ENCODE peak calls at places on chromosomes 1 and 21, in nine cellular contexts. One of them, this sample, is unnamed.
A peak's percentile ranks its signal among the peaks of the same experiment; 100 is the strongest.

GRCh38 chr21:41993744-41994143 is 16.4 kb downstream of the ZBTB21 start:
- DNase-seq in stimulated activated CD4-positive, alpha-beta T cell treated with anti-CD3 and anti-CD28 coated beads, TNF-alpha, amount 100 ng/mL, for 48 hours: no peak
- DNase-seq in NCI-H1048: no peak
- DNase-seq in retina: no peak
- DNase-seq in AG09319: peak; percentile 55
- DNase-seq in fibroblast of villous mesenchyme: peak; percentile 88
- DNase-seq in fibroblast of lung: peak; percentile 83
- DNase-seq in hypothalamus: no peak
- DNase-seq in KG1: no peak
- DNase-seq in this sample: no peak

GRCh38 chr1:168264296-168264695 is 16.4 kb upstream of the TBX19 start:
- DNase-seq in stimulated activated CD4-positive, alpha-beta T cell treated with anti-CD3 and anti-CD28 coated beads, TNF-alpha, amount 100 ng/mL, for 48 hours: no peak
- DNase-seq in NCI-H1048: no peak
- DNase-seq in retina: no peak
- DNase-seq in AG09319: no peak
- DNase-seq in fibroblast of villous mesenchyme: no peak
- DNase-seq in fibroblast of lung: no peak
- DNase-seq in hypothalamus: no peak
- DNase-seq in KG1: no peak
- DNase-seq in this sample: no peak

GRCh38 chr1:177800386-177801058 is 169.3 kb downstream of the SEC16B start:
- DNase-seq in stimulated activated CD4-positive, alpha-beta T cell treated with anti-CD3 and anti-CD28 coated beads, TNF-alpha, amount 100 ng/mL, for 48 hours: no peak
- DNase-seq in NCI-H1048: no peak
- DNase-seq in retina: no peak
- DNase-seq in AG09319: peak; percentile 4
- DNase-seq in fibroblast of villous mesenchyme: no peak
- DNase-seq in fibroblast of lung: peak; percentile 12
- DNase-seq in hypothalamus: no peak
- DNase-seq in KG1: no peak
- DNase-seq in this sample: no peak

GRCh38 chr1:241401156-241401555 is 44.2 kb upstream of the RGS7 start:
- DNase-seq in stimulated activated CD4-positive, alpha-beta T cell treated with anti-CD3 and anti-CD28 coated beads, TNF-alpha, amount 100 ng/mL, for 48 hours: no peak
- DNase-seq in NCI-H1048: no peak
- DNase-seq in retina: no peak
- DNase-seq in AG09319: no peak
- DNase-seq in fibroblast of villous mesenchyme: no peak
- DNase-seq in fibroblast of lung: no peak
- DNase-seq in hypothalamus: no peak
- DNase-seq in KG1: no peak
- DNase-seq in this sample: no peak

GRCh38 chr1:10943991-10944730 is 68.3 kb upstream of the TARDBP start:
- DNase-seq in stimulated activated CD4-positive, alpha-beta T cell treated with anti-CD3 and anti-CD28 coated beads, TNF-alpha, amount 100 ng/mL, for 48 hours: no peak
- DNase-seq in NCI-H1048: no peak
- DNase-seq in retina: peak; percentile 73
- DNase-seq in AG09319: no peak
- DNase-seq in fibroblast of villous mesenchyme: peak; percentile 20
- DNase-seq in fibroblast of lung: peak; percentile 34
- DNase-seq in hypothalamus: no peak
- DNase-seq in KG1: no peak
- DNase-seq in this sample: no peak

GRCh38 chr1:234531181-234532132 is 52.5 kb upstream of the TARBP1 start:
- DNase-seq in stimulated activated CD4-positive, alpha-beta T cell treated with anti-CD3 and anti-CD28 coated beads, TNF-alpha, amount 100 ng/mL, for 48 hours: no peak
- DNase-seq in NCI-H1048: no peak
- DNase-seq in retina: peak; percentile 70
- DNase-seq in AG09319: no peak
- DNase-seq in fibroblast of villous mesenchyme: peak; percentile 90
- DNase-seq in fibroblast of lung: peak; percentile 90
- DNase-seq in hypothalamus: peak; percentile 39
- DNase-seq in KG1: no peak
- DNase-seq in this sample: no peak

GRCh38 chr21:45366931-45367401 is 38.0 kb upstream of the COL18A1 start:
- DNase-seq in stimulated activated CD4-positive, alpha-beta T cell treated with anti-CD3 and anti-CD28 coated beads, TNF-alpha, amount 100 ng/mL, for 48 hours: no peak
- DNase-seq in NCI-H1048: no peak
- DNase-seq in retina: no peak
- DNase-seq in AG09319: peak; percentile 85
- DNase-seq in fibroblast of villous mesenchyme: peak; percentile 99
- DNase-seq in fibroblast of lung: peak; percentile 99
- DNase-seq in hypothalamus: no peak
- DNase-seq in KG1: no peak
- DNase-seq in this sample: no peak

GRCh38 chr1:99758073-99758511 is 8.3 kb downstream of the FRRS1 start:
- DNase-seq in stimulated activated CD4-positive, alpha-beta T cell treated with anti-CD3 and anti-CD28 coated beads, TNF-alpha, amount 100 ng/mL, for 48 hours: no peak
- DNase-seq in NCI-H1048: no peak
- DNase-seq in retina: no peak
- DNase-seq in AG09319: no peak
- DNase-seq in fibroblast of villous mesenchyme: no peak
- DNase-seq in fibroblast of lung: no peak
- DNase-seq in hypothalamus: no peak
- DNase-seq in KG1: no peak
- DNase-seq in this sample: no peak

This sample was measured in activated T-helper 9 cell treated with anti-CD3 and anti-CD28 coated beads, Interleukin-2, amount 50 U/mL, for 16 hours.